ENCODE peak calls at places on chromosomes 1 and 21, in five cellular contexts. J is stimulated activated CD4-positive, alpha-beta T cell treated with anti-CD3 and anti-CD28 coated beads, Interleukin-4, amount 100 ng/mL, for 24 hours; U is occipital lobe; T is heart right ventricle; N is NAMALWA. F is an unnamed sample.

GRCh38 chr1:207173396-207173795 is 69.4 kb downstream of the C4BPA start:
- DNase-seq in J (no peak), U (no peak), T (no peak), N (no peak), F (peak; percentile 3)

GRCh38 chr1:201721131-201722049 is 107.6 kb upstream of the IPO9 start:
- DNase-seq in J (no peak), U (no peak), T (no peak), N (no peak), F (peak; percentile 47)

GRCh38 chr21:43204638-43205037 is 35.8 kb downstream of the CRYAA start:
- DNase-seq in J (no peak), U (no peak), T (no peak), N (no peak), F (no peak)

GRCh38 chr21:36385909-36386642 is 884 bp downstream of the CHAF1B start:
- DNase-seq in J (no peak), U (no peak), T (no peak), N (peak; percentile 24), F (peak; percentile 7)

GRCh38 chr1:30422251-30422650 is 301.1 kb downstream of the MATN1 start:
- DNase-seq in J (no peak), U (no peak), T (no peak), N (no peak), F (no peak)

GRCh38 chr1:117562581-117563491 is 43.0 kb upstream of the TENT5C start:
- DNase-seq in J (no peak), U (no peak), T (no peak), N (no peak), F (no peak)

GRCh38 chr21:37101384-37101783 is 28.3 kb downstream of the TTC3 start:
- DNase-seq in J (no peak), U (no peak), T (no peak), N (no peak), F (no peak)

GRCh38 chr1:28170036-28170596 is 6.4 kb downstream of the PTAFR start:
- DNase-seq in J (no peak), U (no peak), T (no peak), N (no peak), F (no peak)

GRCh38 chr1:206047271-206047670 is 5.7 kb upstream of the RHEX start:
- DNase-seq in J (no peak), U (no peak), T (no peak), N (peak; percentile 61), F (no peak)

GRCh38 chr1:6554907-6555778 is at the start of gene TAS1R1:
- DNase-seq in J (no peak), U (no peak), T (peak; percentile 42), N (no peak), F (no peak)

GRCh38 chr1:59332983-59333382 is 36.1 kb downstream of the FGGY start:
- DNase-seq in J (no peak), U (no peak), T (no peak), N (no peak), F (peak; percentile 82)

GRCh38 chr1:237287876-237288517 is 246.0 kb downstream of the RYR2 start:
- DNase-seq in J (no peak), U (no peak), T (no peak), N (no peak), F (no peak)

GRCh38 chr21:45489480-45489982 is 52.7 kb downstream of the SLC19A1 start:
- DNase-seq in J (no peak), U (no peak), T (no peak), N (no peak), F (no peak)

GRCh38 chr1:219236933-219237610 is 63.4 kb downstream of the LYPLAL1 start:
- DNase-seq in J (no peak), U (no peak), T (no peak), N (no peak), F (no peak)

GRCh38 chr21:17537299-17537698 is 24.5 kb downstream of the CXADR start:
- DNase-seq in J (no peak), U (no peak), T (no peak), N (no peak), F (peak; percentile 21)

GRCh38 chr1:171739646-171740045 is 2.2 kb downstream of the VAMP4 start:
- DNase-seq in J (no peak), U (no peak), T (no peak), N (no peak), F (no peak)

GRCh38 chr1:50491142-50491541 is 67.9 kb upstream of the DMRTA2 start:
- DNase-seq in J (no peak), U (no peak), T (no peak), N (no peak), F (no peak)

GRCh38 chr1:23566304-23566703 is 7.0 kb upstream of the ID3 start:
- DNase-seq in J (no peak), U (no peak), T (no peak), N (peak; percentile 49), F (no peak)

GRCh38 chr1:234997201-234998173 is 131.2 kb downstream of the TOMM20 start:
- DNase-seq in J (no peak), U (peak; percentile 96), T (peak; percentile 97), N (no peak), F (peak; percentile 100)

GRCh38 chr1:25889470-25889869 is 14.0 kb upstream of the PAQR7 start:
- DNase-seq in J (no peak), U (no peak), T (no peak), N (no peak), F (no peak)

GRCh38 chr1:21572735-21573277 is 63.6 kb downstream of the ALPL start:
- DNase-seq in J (no peak), U (no peak), T (no peak), N (no peak), F (no peak)

GRCh38 chr21:29221259-29221744 is 77.4 kb upstream of the BACH1 start:
- DNase-seq in J (no peak), U (no peak), T (no peak), N (no peak), F (peak; percentile 14)

GRCh38 chr1:87682565-87682964 is 353.9 kb downstream of the LMO4 start:
- DNase-seq in J (no peak), U (no peak), T (no peak), N (no peak), F (no peak)

GRCh38 chr21:44966135-44967081 is 26.6 kb downstream of the SLX9 start:
- DNase-seq in J (no peak), U (no peak), T (peak; percentile 78), N (no peak), F (no peak)

GRCh38 chr1:43306688-43307457 is 6.1 kb downstream of the TIE1 start:
- DNase-seq in J (no peak), U (no peak), T (no peak), N (no peak), F (no peak)

GRCh38 chr1:234698624-234699023 is 88.6 kb upstream of the IRF2BP2 start:
- DNase-seq in J (no peak), U (no peak), T (no peak), N (no peak), F (no peak)

GRCh38 chr1:224205438-224205840 is 22.4 kb downstream of the DEGS1 start:
- DNase-seq in J (peak; percentile 47), U (no peak), T (no peak), N (no peak), F (peak; percentile 87)

GRCh38 chr1:53553734-53554509 is 94.7 kb downstream of the DMRTB1 start:
- DNase-seq in J (no peak), U (no peak), T (no peak), N (peak; percentile 22), F (peak; percentile 97)

GRCh38 chr21:17742181-17742580 is 77.0 kb downstream of the C21orf91 start:
- DNase-seq in J (no peak), U (no peak), T (no peak), N (no peak), F (no peak)

GRCh38 chr1:33335020-33335419 is 14.1 kb upstream of the A3GALT2 start:
- DNase-seq in J (no peak), U (no peak), T (no peak), N (no peak), F (no peak)

GRCh38 chr21:27674037-27674436 is 707.1 kb upstream of the ADAMTS5 start:
- DNase-seq in J (no peak), U (no peak), T (no peak), N (no peak), F (peak; percentile 74)

GRCh38 chr1:92425617-92426016 is 61.1 kb downstream of the GFI1 start:
- DNase-seq in J (no peak), U (no peak), T (no peak), N (no peak), F (no peak)

GRCh38 chr1:21647431-21648373 is 21.5 kb downstream of the RAP1GAP start:
- DNase-seq in J (peak; percentile 22), U (no peak), T (no peak), N (peak; percentile 70), F (no peak)

GRCh38 chr1:204992940-204993339 is 50.1 kb upstream of the CNTN2 start:
- DNase-seq in J (no peak), U (no peak), T (no peak), N (no peak), F (no peak)

GRCh38 chr1:46188295-46189030 is 9.8 kb downstream of the POMGNT1 start:
- DNase-seq in J (no peak), U (no peak), T (no peak), N (no peak), F (peak; percentile 44)

GRCh38 chr1:203268901-203269653 is 36.2 kb upstream of the BTG2 start:
- DNase-seq in J (peak; percentile 62), U (peak; percentile 43), T (no peak), N (peak; percentile 95), F (peak; percentile 65)

GRCh38 chr1:199087081-199087614 is 448.3 kb downstream of the PTPRC start:
- DNase-seq in J (no peak), U (no peak), T (no peak), N (no peak), F (no peak)

GRCh38 chr1:53316742-53317650 is 10.9 kb downstream of the LRP8 start:
- DNase-seq in J (no peak), U (no peak), T (no peak), N (no peak), F (peak; percentile 12)

F was measured in RPMI7951.